ENCODE peak calls at places on chromosomes 12 and 14, in five cellular contexts. One of them, this sample, is unnamed.

GRCh38 chr12:130424858-130425697 is 87.4 kb downstream of the PIWIL1 start:
- DNase-seq in AG04449: no peak
- DNase-seq in foreskin fibroblast: no peak
- DNase-seq in CD8-positive, alpha-beta T cell: no peak
- DNase-seq in IMR-90: no peak
- DNase-seq in this sample: no peak

GRCh38 chr12:92404921-92405320 is 259.3 kb upstream of the BTG1 start:
- DNase-seq in AG04449: no peak
- DNase-seq in foreskin fibroblast: no peak
- DNase-seq in IMR-90: no peak
- DNase-seq in CD8-positive, alpha-beta T cell: no peak
- DNase-seq in this sample: no peak

GRCh38 chr14:31194095-31194494 is 13.5 kb downstream of the HECTD1 start:
- DNase-seq in foreskin fibroblast: no peak
- DNase-seq in IMR-90: peak
- DNase-seq in AG04449: no peak
- DNase-seq in CD8-positive, alpha-beta T cell: no peak
- DNase-seq in this sample: no peak

GRCh38 chr14:34538871-34539406 is 562 bp downstream of the EAPP start:
- DNase-seq in CD8-positive, alpha-beta T cell: no peak
- DNase-seq in foreskin fibroblast: no peak
- DNase-seq in AG04449: no peak
- DNase-seq in IMR-90: no peak
- DNase-seq in this sample: no peak

GRCh38 chr12:110565919-110566871 is 16.9 kb downstream of the PPTC7 start:
- DNase-seq in CD8-positive, alpha-beta T cell: no peak
- DNase-seq in foreskin fibroblast: no peak
- DNase-seq in AG04449: no peak
- DNase-seq in IMR-90: no peak
- DNase-seq in this sample: no peak

GRCh38 chr12:19910681-19911080 is 457.7 kb upstream of the PDE3A start:
- DNase-seq in IMR-90: no peak
- DNase-seq in CD8-positive, alpha-beta T cell: no peak
- DNase-seq in AG04449: no peak
- DNase-seq in foreskin fibroblast: no peak
- DNase-seq in this sample: no peak

GRCh38 chr12:58204086-58204485 is 262.7 kb downstream of the ATP23 start:
- DNase-seq in AG04449: no peak
- DNase-seq in IMR-90: peak
- DNase-seq in CD8-positive, alpha-beta T cell: no peak
- DNase-seq in foreskin fibroblast: peak
- DNase-seq in this sample: no peak

GRCh38 chr12:104958946-104959841 is 1.1 kb upstream of the SLC41A2 start:
- DNase-seq in AG04449: no peak
- DNase-seq in CD8-positive, alpha-beta T cell: no peak
- DNase-seq in foreskin fibroblast: peak
- DNase-seq in IMR-90: peak
- DNase-seq in this sample: no peak

GRCh38 chr14:69260246-69260978 is 454 bp downstream of the GALNT16 start:
- DNase-seq in IMR-90: peak
- DNase-seq in CD8-positive, alpha-beta T cell: no peak
- DNase-seq in foreskin fibroblast: no peak
- DNase-seq in AG04449: no peak
- DNase-seq in this sample: no peak

GRCh38 chr14:98062083-98062482 is 1209.9 kb downstream of the BCL11B start:
- DNase-seq in foreskin fibroblast: no peak
- DNase-seq in CD8-positive, alpha-beta T cell: no peak
- DNase-seq in AG04449: no peak
- DNase-seq in IMR-90: no peak
- DNase-seq in this sample: no peak

GRCh38 chr12:10395390-10395998 is 5.7 kb upstream of the KLRK1 start:
- DNase-seq in IMR-90: peak
- DNase-seq in AG04449: no peak
- DNase-seq in foreskin fibroblast: peak
- DNase-seq in CD8-positive, alpha-beta T cell: no peak
- DNase-seq in this sample: peak

GRCh38 chr14:73339846-73340565 is 102.7 kb downstream of the PAPLN start:
- DNase-seq in IMR-90: no peak
- DNase-seq in AG04449: no peak
- DNase-seq in foreskin fibroblast: no peak
- DNase-seq in CD8-positive, alpha-beta T cell: no peak
- DNase-seq in this sample: no peak

GRCh38 chr14:101511199-101511598 is 50.1 kb upstream of the DIO3 start:
- DNase-seq in AG04449: no peak
- DNase-seq in foreskin fibroblast: no peak
- DNase-seq in CD8-positive, alpha-beta T cell: no peak
- DNase-seq in IMR-90: no peak
- DNase-seq in this sample: no peak

GRCh38 chr14:24165785-24166184 is 4.7 kb downstream of the IRF9 start:
- DNase-seq in CD8-positive, alpha-beta T cell: no peak
- DNase-seq in foreskin fibroblast: no peak
- DNase-seq in IMR-90: no peak
- DNase-seq in AG04449: no peak
- DNase-seq in this sample: no peak

GRCh38 chr14:22552001-22552826 is 36.8 kb downstream of the DAD1 start:
- DNase-seq in CD8-positive, alpha-beta T cell: no peak
- DNase-seq in foreskin fibroblast: no peak
- DNase-seq in IMR-90: no peak
- DNase-seq in AG04449: no peak
- DNase-seq in this sample: no peak

GRCh38 chr12:120925740-120926563 is 21.8 kb upstream of the SPPL3 start:
- DNase-seq in CD8-positive, alpha-beta T cell: no peak
- DNase-seq in AG04449: no peak
- DNase-seq in IMR-90: no peak
- DNase-seq in foreskin fibroblast: no peak
- DNase-seq in this sample: no peak

GRCh38 chr12:6452245-6452731 is 446 bp downstream of the TAPBPL start:
- DNase-seq in AG04449: no peak
- DNase-seq in IMR-90: no peak
- DNase-seq in CD8-positive, alpha-beta T cell: no peak
- DNase-seq in foreskin fibroblast: no peak
- DNase-seq in this sample: no peak

GRCh38 chr14:101101456-101102056 is 198.0 kb upstream of the RTL1 start:
- DNase-seq in IMR-90: no peak
- DNase-seq in CD8-positive, alpha-beta T cell: no peak
- DNase-seq in foreskin fibroblast: no peak
- DNase-seq in AG04449: no peak
- DNase-seq in this sample: no peak

GRCh38 chr14:36570065-36570464 is 12.3 kb downstream of the NKX2-8 start:
- DNase-seq in AG04449: no peak
- DNase-seq in foreskin fibroblast: no peak
- DNase-seq in CD8-positive, alpha-beta T cell: no peak
- DNase-seq in IMR-90: no peak
- DNase-seq in this sample: no peak

GRCh38 chr14:23559010-23559920 is 3.2 kb downstream of the THTPA start:
- DNase-seq in foreskin fibroblast: no peak
- DNase-seq in CD8-positive, alpha-beta T cell: peak
- DNase-seq in AG04449: no peak
- DNase-seq in IMR-90: peak
- DNase-seq in this sample: no peak

GRCh38 chr12:53268637-53269562 is 801 bp downstream of the ESPL1 start:
- DNase-seq in CD8-positive, alpha-beta T cell: no peak
- DNase-seq in IMR-90: no peak
- DNase-seq in AG04449: no peak
- DNase-seq in foreskin fibroblast: peak
- DNase-seq in this sample: no peak

GRCh38 chr12:53265783-53266182 is 2.3 kb upstream of the ESPL1 start:
- DNase-seq in foreskin fibroblast: no peak
- DNase-seq in IMR-90: no peak
- DNase-seq in CD8-positive, alpha-beta T cell: no peak
- DNase-seq in AG04449: no peak
- DNase-seq in this sample: no peak

GRCh38 chr12:53267309-53268008 is 640 bp upstream of the ESPL1 start:
- DNase-seq in foreskin fibroblast: no peak
- DNase-seq in AG04449: no peak
- DNase-seq in IMR-90: no peak
- DNase-seq in CD8-positive, alpha-beta T cell: no peak
- DNase-seq in this sample: no peak

DNA sequence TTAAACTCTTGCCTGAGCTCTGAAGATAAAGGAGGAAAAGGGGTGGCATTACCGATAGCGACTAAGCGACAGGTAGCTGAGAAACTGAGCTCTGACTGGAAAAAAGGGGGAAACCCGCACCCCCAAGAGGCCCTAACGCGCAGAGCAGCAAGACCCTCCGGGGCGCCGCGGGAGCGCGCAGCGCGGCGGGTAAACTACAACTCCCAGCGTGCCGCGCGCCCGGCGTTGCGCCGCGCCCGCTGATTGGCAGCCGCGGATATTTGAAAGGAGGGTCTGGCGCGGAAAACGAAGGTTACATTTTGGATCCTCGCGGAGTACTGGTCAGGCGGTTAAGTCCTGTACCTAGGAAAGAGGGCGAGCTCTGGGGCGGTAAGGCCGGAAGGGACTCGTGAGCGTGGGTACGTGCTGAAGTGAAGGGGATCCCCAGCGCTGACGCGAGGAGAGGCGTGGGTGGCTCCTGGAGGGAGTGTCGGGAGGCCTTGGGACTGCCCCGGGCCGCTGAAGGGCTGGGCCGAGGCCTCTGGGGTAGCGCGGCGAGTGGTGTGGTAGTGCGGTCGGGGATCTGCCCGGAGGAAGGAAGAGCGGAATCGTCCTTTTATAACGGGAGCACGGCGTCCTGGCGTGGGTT is at the start of gene ESPL1:
- DNase-seq in CD8-positive, alpha-beta T cell: peak
- DNase-seq in foreskin fibroblast: peak
- DNase-seq in IMR-90: peak
- DNase-seq in AG04449: no peak
- DNase-seq in this sample: no peak
- TF ChIP-seq CTCF in CD8-positive, alpha-beta T cell: peak
- TF ChIP-seq CTCF in foreskin fibroblast: peak
- TF ChIP-seq CTCF in IMR-90: peak
- TF ChIP-seq CTCF in AG04449: peak
- TF ChIP-seq CTCF in this sample: peak

GRCh38 chr14:45290547-45290946 is 37.5 kb upstream of the MIS18BP1 start:
- DNase-seq in AG04449: no peak
- DNase-seq in IMR-90: no peak
- DNase-seq in CD8-positive, alpha-beta T cell: no peak
- DNase-seq in foreskin fibroblast: no peak
- DNase-seq in this sample: no peak

GRCh38 chr14:45287609-45288008 is 34.6 kb upstream of the MIS18BP1 start:
- DNase-seq in IMR-90: no peak
- DNase-seq in CD8-positive, alpha-beta T cell: no peak
- DNase-seq in AG04449: no peak
- DNase-seq in foreskin fibroblast: no peak
- DNase-seq in this sample: no peak

GRCh38 chr14:45284802-45285201 is 31.8 kb upstream of the MIS18BP1 start:
- DNase-seq in IMR-90: no peak
- DNase-seq in foreskin fibroblast: no peak
- DNase-seq in CD8-positive, alpha-beta T cell: no peak
- DNase-seq in AG04449: no peak
- DNase-seq in this sample: no peak
- TF ChIP-seq CTCF in IMR-90: no peak
- TF ChIP-seq CTCF in foreskin fibroblast: no peak
- TF ChIP-seq CTCF in CD8-positive, alpha-beta T cell: no peak
- TF ChIP-seq CTCF in AG04449: no peak
- TF ChIP-seq CTCF in this sample: no peak

DNA sequence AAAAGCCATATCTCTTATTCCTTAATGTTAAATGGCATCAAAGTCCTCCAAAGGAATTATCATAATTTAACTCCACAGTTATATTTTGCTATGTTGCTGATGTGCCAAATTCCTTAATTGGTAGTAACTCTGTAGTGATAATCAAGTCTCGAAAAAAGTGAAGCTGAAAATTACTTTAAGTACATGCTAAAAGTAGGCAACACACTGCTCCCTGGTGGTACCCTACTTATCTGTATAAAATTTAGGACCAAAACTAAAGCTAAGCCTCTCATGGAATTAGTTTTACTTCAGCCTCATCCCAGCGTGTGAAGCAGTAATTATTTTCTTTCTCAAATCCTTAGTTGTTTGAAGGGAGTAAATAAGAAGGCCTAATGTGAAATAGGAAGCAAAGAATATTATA is 132.8 kb downstream of the TTLL5 start:
- DNase-seq in foreskin fibroblast: no peak
- DNase-seq in IMR-90: peak
- DNase-seq in AG04449: no peak
- DNase-seq in CD8-positive, alpha-beta T cell: no peak
- DNase-seq in this sample: no peak
- TF ChIP-seq CTCF in foreskin fibroblast: peak
- TF ChIP-seq CTCF in IMR-90: peak
- TF ChIP-seq CTCF in AG04449: no peak
- TF ChIP-seq CTCF in CD8-positive, alpha-beta T cell: no peak
- TF ChIP-seq CTCF in this sample: no peak

GRCh38 chr12:9039397-9039977 is 50.1 kb downstream of the KLRG1 start:
- DNase-seq in IMR-90: peak
- DNase-seq in CD8-positive, alpha-beta T cell: no peak
- DNase-seq in AG04449: no peak
- DNase-seq in foreskin fibroblast: peak
- DNase-seq in this sample: peak
- TF ChIP-seq CTCF in IMR-90: peak
- TF ChIP-seq CTCF in CD8-positive, alpha-beta T cell: peak
- TF ChIP-seq CTCF in AG04449: peak
- TF ChIP-seq CTCF in foreskin fibroblast: peak
- TF ChIP-seq CTCF in this sample: peak

DNA sequence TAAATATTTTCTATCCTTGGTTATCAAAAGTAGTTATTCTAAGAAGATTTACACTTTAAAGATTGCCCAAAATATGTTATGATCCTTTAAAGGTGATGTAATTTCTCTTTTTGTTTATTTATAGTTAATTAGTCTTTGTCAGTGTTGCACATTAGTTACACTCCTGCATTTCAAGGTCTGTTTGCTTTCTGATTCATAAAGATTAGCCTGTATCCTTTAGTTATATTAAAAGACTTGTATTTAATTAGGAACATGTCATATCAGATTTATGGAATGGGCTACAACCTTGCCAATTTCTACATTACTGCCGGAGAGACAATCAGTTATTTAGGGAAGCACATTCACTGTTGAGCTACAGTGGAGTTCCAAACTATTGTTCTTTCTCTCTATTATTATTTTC is 3.5 kb downstream of the EPYC start:
- DNase-seq in IMR-90: no peak
- DNase-seq in foreskin fibroblast: no peak
- DNase-seq in AG04449: no peak
- DNase-seq in CD8-positive, alpha-beta T cell: no peak
- DNase-seq in this sample: no peak
- TF ChIP-seq CTCF in IMR-90: no peak
- TF ChIP-seq CTCF in foreskin fibroblast: no peak
- TF ChIP-seq CTCF in AG04449: no peak
- TF ChIP-seq CTCF in CD8-positive, alpha-beta T cell: no peak
- TF ChIP-seq CTCF in this sample: no peak

DNA sequence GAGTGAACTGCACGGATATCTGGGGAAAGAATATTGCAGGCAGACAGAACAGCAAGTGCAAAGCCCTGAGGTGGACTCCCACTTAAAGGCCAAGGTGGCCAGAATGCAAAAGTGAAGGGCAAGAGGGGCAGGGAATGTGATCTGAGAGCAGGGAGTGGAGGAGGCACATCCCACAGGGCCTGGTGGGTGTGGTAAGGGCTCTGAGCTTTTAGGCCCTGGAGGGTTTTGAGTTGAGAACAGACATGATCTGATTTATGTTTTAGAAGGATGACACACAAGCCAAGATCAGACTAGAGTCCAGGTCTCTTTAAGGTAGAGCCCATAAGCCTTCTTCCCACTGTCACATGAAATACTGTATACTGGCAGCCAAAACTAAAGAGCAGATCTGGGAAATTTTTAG is 162.5 kb downstream of the SLC38A4 start:
- DNase-seq in CD8-positive, alpha-beta T cell: no peak
- DNase-seq in foreskin fibroblast: no peak
- DNase-seq in AG04449: no peak
- DNase-seq in IMR-90: no peak
- DNase-seq in this sample: no peak
- TF ChIP-seq CTCF in CD8-positive, alpha-beta T cell: no peak
- TF ChIP-seq CTCF in foreskin fibroblast: no peak
- TF ChIP-seq CTCF in AG04449: no peak
- TF ChIP-seq CTCF in IMR-90: no peak
- TF ChIP-seq CTCF in this sample: no peak

This sample was measured in AG09319.